ENCODE peak calls at places on chromosome 2, in four cellular contexts. U, Q, Y and P are unnamed samples.
A peak's percentile ranks its signal among the peaks of the same experiment; 100 is the strongest.

GRCh38 chr2:108612514-108613183 is 78.4 kb downstream of the LIMS1 start:
- DNase-seq in U (no peak), Q (no peak), Y (no peak), P (no peak)

GRCh38 chr2:150487537-150488429 is at the start of gene RND3:
- DNase-seq in U (peak; percentile 99), Q (peak; percentile 92), Y (peak; percentile 90), P (no peak)

GRCh38 chr2:139969301-139969700 is 1189.1 kb upstream of the NXPH2 start:
- DNase-seq in U (no peak), Q (no peak), Y (no peak), P (no peak)

GRCh38 chr2:101698419-101699190 is 1.1 kb downstream of the MAP4K4 start:
- DNase-seq in U (no peak), Q (no peak), Y (no peak), P (no peak)

GRCh38 chr2:168116448-168116847 is 130.9 kb downstream of the STK39 start:
- DNase-seq in U (no peak), Q (no peak), Y (no peak), P (no peak)

GRCh38 chr2:229314117-229314516 is 43.0 kb upstream of the PID1 start:
- DNase-seq in U (no peak), Q (no peak), Y (no peak), P (no peak)

GRCh38 chr2:65055427-65056214 is 595 bp upstream of the CEP68 start:
- DNase-seq in U (no peak), Q (no peak), Y (no peak), P (no peak)

GRCh38 chr2:144426355-144426754 is 93.6 kb downstream of the ZEB2 start:
- DNase-seq in U (no peak), Q (no peak), Y (no peak), P (no peak)

GRCh38 chr2:28336993-28337627 is 55.5 kb upstream of the FOSL2 start:
- DNase-seq in U (no peak), Q (no peak), Y (no peak), P (no peak)

GRCh38 chr2:163657257-163657656 is 78.6 kb downstream of the FIGN start:
- DNase-seq in U (no peak), Q (no peak), Y (no peak), P (no peak)

GRCh38 chr2:142509401-142509800 is 368.1 kb upstream of the KYNU start:
- DNase-seq in U (no peak), Q (no peak), Y (no peak), P (no peak)